ENCODE peak calls at places on chromosomes 16 and 17, in five cellular contexts. O, Y, Z, F and N are unnamed samples.

GRCh38 chr16:17617021-17617420 is 146.3 kb upstream of the XYLT1 start:
- DNase-seq in F (no peak), Z (no peak), O (no peak), Y (no peak), N (no peak)

GRCh38 chr17:30950669-30951399 is 20.0 kb upstream of the RNF135 start:
- DNase-seq in Z (peak), F (no peak), O (peak), Y (no peak), N (no peak)

GRCh38 chr17:72705905-72706395 is 386.5 kb downstream of the SLC39A11 start:
- DNase-seq in Y (no peak), F (no peak), O (no peak), Z (no peak), N (peak)

GRCh38 chr16:24978370-24978914 is 36.7 kb downstream of the ARHGAP17 start:
- DNase-seq in O (peak), Z (no peak), Y (no peak), F (no peak), N (no peak)

GRCh38 chr17:5508855-5509254 is 22.5 kb downstream of the MIS12 start:
- DNase-seq in F (no peak), Y (no peak), O (peak), Z (no peak), N (no peak)

GRCh38 chr16:88561485-88562369 is 8.5 kb upstream of the ZC3H18 start:
- DNase-seq in O (peak), Z (no peak), Y (no peak), F (peak), N (peak)

GRCh38 chr17:38867179-38867994 is 2.5 kb upstream of the LASP1 start:
- DNase-seq in Z (no peak), O (peak), F (peak), Y (no peak), N (peak)

GRCh38 chr16:23373436-23374219 is 71.5 kb downstream of the SCNN1B start:
- DNase-seq in F (no peak), O (no peak), Z (no peak), Y (no peak), N (no peak)

GRCh38 chr17:10368561-10368960 is 4.2 kb downstream of the MYH13 start:
- DNase-seq in O (no peak), Z (no peak), Y (no peak), F (no peak), N (no peak)

GRCh38 chr17:17880577-17881196 is 43.9 kb upstream of the SREBF1 start:
- DNase-seq in F (no peak), O (no peak), Y (no peak), Z (no peak), N (no peak)

GRCh38 chr17:56798916-56799315 is 34.8 kb downstream of the C17orf67 start:
- DNase-seq in O (no peak), Z (no peak), Y (no peak), F (no peak), N (no peak)

GRCh38 chr16:24635900-24636610 is 93.4 kb upstream of the TNRC6A start:
- DNase-seq in Y (no peak), O (peak), Z (peak), F (no peak), N (no peak)

GRCh38 chr17:43665387-43666101 is 3.8 kb upstream of the MEOX1 start:
- DNase-seq in Z (no peak), F (no peak), Y (no peak), O (no peak), N (no peak)

GRCh38 chr16:46629331-46629843 is 8.2 kb upstream of the SHCBP1 start:
- DNase-seq in Z (peak), Y (no peak), F (no peak), O (peak), N (no peak)

GRCh38 chr16:67421030-67421429 is 4.8 kb upstream of the ZDHHC1 start:
- DNase-seq in Z (no peak), Y (no peak), F (no peak), O (no peak), N (no peak)

GRCh38 chr16:49442805-49443204 is 69.2 kb downstream of the C16orf78 start:
- DNase-seq in F (no peak), O (no peak), Z (no peak), Y (no peak), N (no peak)

GRCh38 chr16:59440-60059 is 5.9 kb downstream of the SNRNP25 start:
- DNase-seq in Z (no peak), Y (no peak), O (no peak), F (no peak), N (no peak)

GRCh38 chr16:66264311-66265105 is 102.0 kb upstream of the CDH5 start:
- DNase-seq in F (no peak), O (no peak), Y (peak), Z (no peak), N (no peak)

GRCh38 chr17:77493901-77494663 is 353.3 kb downstream of the SEC14L1 start:
- DNase-seq in Z (no peak), F (no peak), O (no peak), Y (no peak), N (no peak)

GRCh38 chr17:17364338-17364667 is 61.1 kb downstream of the NT5M start:
- DNase-seq in F (no peak), O (no peak), Y (no peak), Z (no peak), N (no peak)

GRCh38 chr16:79269211-79269863 is 331.2 kb downstream of the MAF start:
- DNase-seq in Z (no peak), Y (no peak), O (no peak), F (peak), N (peak)

GRCh38 chr17:21113106-21113690 is 13.6 kb upstream of the DHRS7B start:
- DNase-seq in Z (no peak), F (no peak), Y (no peak), O (no peak), N (no peak)

GRCh38 chr16:78325532-78325931 is 226.1 kb downstream of the WWOX start:
- DNase-seq in O (no peak), Y (no peak), Z (no peak), F (no peak), N (no peak)